ENCODE peak calls at places on chromosomes 6 and 20, in five cellular contexts. Y is Peyer's patch; J is prostate gland; N is CD8-positive, alpha-beta T cell; I is adrenal gland. L is an unnamed sample.
A peak's percentile ranks its signal among the peaks of the same experiment; 100 is the strongest.

GRCh38 chr6:54245265-54245664 is 63.0 kb upstream of the TINAG start:
- DNase-seq in J (no peak), I (no peak), Y (no peak), N (no peak), L (no peak)

GRCh38 chr20:56069016-56069415 is 63.7 kb upstream of the CBLN4 start:
- DNase-seq in N (no peak), J (no peak), Y (no peak), I (no peak), L (no peak)

GRCh38 chr6:133408543-133408942 is 167.4 kb downstream of the EYA4 start:
- DNase-seq in J (no peak), I (no peak), Y (no peak), N (no peak), L (no peak)

GRCh38 chr6:63802606-63803206 is 167.1 kb downstream of the PHF3 start:
- DNase-seq in N (no peak), Y (no peak), J (no peak), I (no peak), L (no peak)

GRCh38 chr6:7846971-7847818 is 63.4 kb downstream of the TXNDC5 start:
- DNase-seq in N (no peak), I (peak; percentile 26), J (no peak), Y (no peak), L (no peak)

GRCh38 chr20:5848711-5849505 is 98.7 kb downstream of the SHLD1 start:
- DNase-seq in J (no peak), Y (no peak), I (peak; percentile 73), N (no peak), L (no peak)

GRCh38 chr20:41168281-41169183 is 31.2 kb downstream of the PLCG1 start:
- DNase-seq in N (no peak), I (no peak), Y (no peak), J (no peak), L (peak; percentile 35)

GRCh38 chr6:42778072-42778471 is 3.8 kb upstream of the BICRAL start:
- DNase-seq in Y (no peak), J (no peak), N (no peak), I (no peak), L (no peak)

GRCh38 chr6:166572370-166573261 is 13.9 kb downstream of the RAMACL start:
- DNase-seq in J (no peak), I (no peak), Y (no peak), N (no peak), L (no peak)

GRCh38 chr6:10479939-10480700 is 41.0 kb upstream of the GCNT2 start:
- DNase-seq in N (no peak), J (no peak), Y (no peak), I (no peak), L (no peak)

GRCh38 chr6:79864421-79864820 is 82.9 kb downstream of the ELOVL4 start:
- DNase-seq in Y (no peak), N (no peak), J (no peak), I (no peak), L (no peak)

GRCh38 chr20:2603816-2604505 is 48.5 kb upstream of the NOP56 start:
- DNase-seq in N (no peak), Y (no peak), I (no peak), J (no peak), L (no peak)

GRCh38 chr6:53159558-53159957 is 10.9 kb upstream of the GCM1 start:
- DNase-seq in Y (no peak), I (no peak), J (no peak), N (no peak), L (peak; percentile 52)

GRCh38 chr6:21005816-21006553 is 471.7 kb downstream of the CDKAL1 start:
- DNase-seq in Y (no peak), J (no peak), I (no peak), N (no peak), L (no peak)

GRCh38 chr6:133590814-133591213 is 298.1 kb upstream of the TCF21 start:
- DNase-seq in J (no peak), I (no peak), N (no peak), Y (no peak), L (no peak)

GRCh38 chr6:72857791-72858190 is 235.9 kb downstream of the KCNQ5 start:
- DNase-seq in Y (no peak), I (no peak), N (no peak), J (no peak), L (no peak)

GRCh38 chr6:130513770-130514169 is 148.0 kb downstream of the TMEM200A start:
- DNase-seq in Y (peak; percentile 39), J (no peak), I (no peak), N (peak; percentile 2), L (no peak)

GRCh38 chr20:44310664-44311639 is at the start of gene FITM2:
- DNase-seq in N (peak; percentile 96), J (peak; percentile 97), Y (peak; percentile 97), I (peak; percentile 99), L (peak; percentile 100)

DNA sequence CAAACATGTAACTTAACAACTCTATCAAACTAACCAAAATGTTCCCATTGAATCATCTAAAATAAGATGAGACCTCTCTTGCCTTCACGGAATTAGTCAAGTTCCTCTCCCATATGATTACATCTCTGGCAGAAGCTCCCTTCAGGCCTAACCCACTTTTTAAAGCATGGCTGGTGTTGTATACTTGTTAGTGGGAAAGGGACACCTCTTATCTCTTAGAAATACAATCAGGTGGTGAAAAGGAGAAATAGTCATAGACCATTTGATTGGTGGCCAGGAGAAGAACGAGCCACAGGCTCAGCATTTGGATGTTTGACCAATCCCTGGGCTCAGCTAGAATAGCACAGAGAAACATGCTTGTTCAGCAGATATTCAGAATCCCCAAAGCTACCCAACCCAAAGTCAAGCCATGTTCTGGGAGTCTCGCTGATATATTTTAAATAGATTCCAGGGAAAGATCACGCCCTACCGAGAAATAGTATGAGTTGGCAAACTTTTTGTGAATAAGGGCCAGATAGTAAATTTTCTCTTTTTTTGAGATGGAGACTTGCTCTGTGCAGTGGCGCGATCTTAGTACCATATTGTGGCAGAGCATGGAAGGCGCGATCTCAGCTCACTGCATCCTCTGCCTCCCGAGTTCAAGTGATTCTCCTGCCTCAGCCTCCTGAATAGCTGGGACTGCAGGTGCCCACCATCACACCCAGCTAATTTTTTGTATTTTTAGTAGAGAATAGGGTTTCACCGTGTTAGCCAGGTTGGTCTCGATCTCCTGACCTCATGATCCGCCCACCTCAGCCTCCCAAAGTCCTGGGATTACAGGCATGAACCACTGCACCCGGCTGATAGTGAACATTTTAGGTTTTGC is 126.3 kb upstream of the MYLIP start:
- DNase-seq in I (no peak), J (no peak), N (no peak), Y (no peak), L (no peak)
- H3K4me3 ChIP-seq in I (no peak overlapping the region), J (no peak overlapping the region), N (no peak overlapping the region), Y (no peak overlapping the region), L (no peak overlapping the region)

DNA sequence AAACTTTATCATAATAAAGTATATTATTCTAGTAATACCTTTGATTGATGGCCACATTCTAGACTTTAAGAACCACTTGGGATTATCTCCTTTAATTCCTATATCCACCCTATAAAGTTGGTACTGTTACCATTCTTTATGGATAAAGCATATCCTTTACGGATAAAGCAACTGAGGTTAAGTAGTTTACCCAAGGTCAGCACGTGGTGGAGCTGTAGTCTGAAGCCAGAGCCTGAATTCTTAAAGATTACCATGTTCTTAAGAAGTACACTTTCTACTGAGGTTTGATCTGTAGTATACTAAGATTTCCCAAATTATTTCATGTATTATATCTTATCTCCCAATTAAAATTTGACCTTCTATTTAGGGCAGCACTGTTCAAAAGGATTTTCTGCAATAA is 3.0 kb upstream of the NCOA7 start:
- DNase-seq in J (no peak), I (peak; percentile 30), Y (no peak), N (no peak), L (no peak)
- TF ChIP-seq CTCF in J (no peak), I (no peak), Y (peak; percentile 5), N (no peak), L (no peak)

GRCh38 chr6:159117031-159117430 is 52.2 kb upstream of the FNDC1 start:
- DNase-seq in I (peak; percentile 90), J (no peak), N (no peak), Y (no peak), L (no peak)
- H3K4me1 ChIP-seq in I (peaks cover 17% of the 10 kb centered on the region), J (no peaks in the 10 kb centered on the region), N (no peaks in the 10 kb centered on the region), Y (no peaks in the 10 kb centered on the region), L (no peaks in the 10 kb centered on the region)

GRCh38 chr6:14089224-14089623 is 28.3 kb upstream of the CD83 start:
- DNase-seq in N (no peak), I (no peak), Y (no peak), J (no peak), L (no peak)

GRCh38 chr6:14085176-14085787 is 32.3 kb upstream of the CD83 start:
- DNase-seq in N (no peak), I (no peak), Y (no peak), J (no peak), L (no peak)

GRCh38 chr6:14084388-14084787 is 33.2 kb upstream of the CD83 start:
- DNase-seq in J (no peak), Y (no peak), I (no peak), N (no peak), L (no peak)

GRCh38 chr6:14088600-14089168 is 28.9 kb upstream of the CD83 start:
- DNase-seq in I (no peak), J (no peak), N (no peak), Y (no peak), L (no peak)

GRCh38 chr6:14086701-14087100 is 30.9 kb upstream of the CD83 start:
- DNase-seq in I (no peak), N (no peak), Y (no peak), J (no peak), L (no peak)
- H3K4me3 ChIP-seq in I (no peak overlapping the region), N (no peak overlapping the region), Y (no peak overlapping the region), J (no peak overlapping the region), L (no peak overlapping the region)

GRCh38 chr6:109445382-109445781 is 4.9 kb downstream of the SMPD2 start:
- DNase-seq in I (no peak), N (no peak), Y (no peak), J (no peak), L (no peak)
- TF ChIP-seq CTCF in I (no peak), N (no peak), Y (no peak), J (no peak), L (no peak)

GRCh38 chr6:142933701-142934100 is 11.3 kb downstream of the HIVEP2 start:
- DNase-seq in I (no peak), Y (no peak), J (no peak), N (no peak), L (no peak)
- H3K4me1 ChIP-seq in I (no peaks in the 10 kb centered on the region), Y (no peaks in the 10 kb centered on the region), J (no peaks in the 10 kb centered on the region), N (peaks cover 85% of the 10 kb centered on the region), L (no peaks in the 10 kb centered on the region)

DNA sequence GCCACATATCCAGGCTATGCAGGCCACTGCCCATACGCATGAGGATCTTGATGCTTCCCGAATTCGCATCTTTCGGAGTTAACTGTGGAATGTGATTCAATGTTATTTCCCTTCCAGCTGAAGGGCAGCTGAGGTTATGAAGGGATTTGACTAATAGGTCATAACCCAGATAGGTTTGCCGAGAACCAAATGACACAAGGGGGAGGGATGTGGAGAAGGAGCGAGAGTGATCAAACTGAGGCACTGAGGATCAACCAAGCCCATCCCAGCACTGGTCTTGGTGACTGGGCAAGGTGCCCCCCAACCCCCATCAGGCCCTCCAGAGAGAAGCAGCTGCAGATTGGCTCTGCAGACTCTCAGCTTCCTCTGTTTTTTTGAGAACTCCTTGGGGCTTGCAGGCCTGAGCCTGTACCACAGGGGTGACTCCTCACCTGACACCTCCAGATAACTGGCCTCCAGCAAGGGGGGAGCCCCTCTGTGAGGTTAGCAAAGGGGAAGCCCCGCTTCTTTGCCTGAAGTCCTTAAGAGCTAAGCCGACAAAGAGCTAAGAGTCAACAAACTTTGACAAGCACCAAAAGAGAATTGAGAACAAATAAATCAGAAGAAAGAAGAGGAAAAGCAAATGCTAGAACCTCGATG is 185.9 kb downstream of the PDE7B start:
- DNase-seq in Y (peak; percentile 21), N (no peak), J (no peak), I (no peak), L (no peak)
- H3K4me3 ChIP-seq in Y (peak overlapping the region; percentile 32), N (no peak overlapping the region), J (peak overlapping the region; percentile 7), I (no peak overlapping the region), L (no peak overlapping the region)

GRCh38 chr6:44675449-44675848 is 287.9 kb downstream of the CDC5L start:
- DNase-seq in J (peak; percentile 10), N (no peak), Y (no peak), I (no peak), L (no peak)
- TF ChIP-seq CTCF in J (peak; percentile 18), N (no peak), Y (no peak), I (no peak), L (no peak)

L was measured in Caco-2.